ENCODE peak calls at places on chromosomes 13 and 19, in four cellular contexts. One of them, this sample, is unnamed.

GRCh38 chr19:23509686-23510450 is 114.6 kb upstream of the ZNF91 start:
- DNase-seq in endothelial cell of umbilical vein: no peak
- DNase-seq in fibroblast of lung: no peak
- DNase-seq in MCF 10A: peak; percentile 27
- DNase-seq in this sample: no peak

GRCh38 chr13:95474992-95475391 is 77.5 kb upstream of the CLDN10 start:
- DNase-seq in fibroblast of lung: no peak
- DNase-seq in MCF 10A: no peak
- DNase-seq in endothelial cell of umbilical vein: no peak
- DNase-seq in this sample: peak; percentile 9

GRCh38 chr13:66237411-66238062 is 992.6 kb downstream of the PCDH9 start:
- DNase-seq in MCF 10A: no peak
- DNase-seq in endothelial cell of umbilical vein: no peak
- DNase-seq in fibroblast of lung: no peak
- DNase-seq in this sample: no peak

GRCh38 chr19:5225486-5226345 is 114.9 kb downstream of the PTPRS start:
- DNase-seq in fibroblast of lung: no peak
- DNase-seq in endothelial cell of umbilical vein: no peak
- DNase-seq in MCF 10A: no peak
- DNase-seq in this sample: peak; percentile 54

GRCh38 chr19:38907227-38907626 is 4.8 kb downstream of the CCER2 start:
- DNase-seq in fibroblast of lung: no peak
- DNase-seq in endothelial cell of umbilical vein: no peak
- DNase-seq in MCF 10A: no peak
- DNase-seq in this sample: no peak

GRCh38 chr13:76982051-76982450 is 9.8 kb upstream of the CLN5 start:
- DNase-seq in fibroblast of lung: no peak
- DNase-seq in endothelial cell of umbilical vein: no peak
- DNase-seq in MCF 10A: no peak
- DNase-seq in this sample: no peak

GRCh38 chr19:48633148-48634035 is 3.8 kb downstream of the DBP start:
- DNase-seq in MCF 10A: no peak
- DNase-seq in fibroblast of lung: no peak
- DNase-seq in endothelial cell of umbilical vein: no peak
- DNase-seq in this sample: no peak

GRCh38 chr13:65913173-65913572 is 1317.0 kb downstream of the PCDH9 start:
- DNase-seq in endothelial cell of umbilical vein: peak; percentile 94
- DNase-seq in MCF 10A: peak; percentile 75
- DNase-seq in fibroblast of lung: peak; percentile 88
- DNase-seq in this sample: no peak

GRCh38 chr13:69948016-69948415 is 159.6 kb upstream of the ATXN8OS start:
- DNase-seq in fibroblast of lung: no peak
- DNase-seq in MCF 10A: no peak
- DNase-seq in endothelial cell of umbilical vein: peak; percentile 78
- DNase-seq in this sample: no peak

GRCh38 chr19:22427587-22428298 is 5.6 kb upstream of the ZNF98 start:
- DNase-seq in fibroblast of lung: no peak
- DNase-seq in MCF 10A: no peak
- DNase-seq in endothelial cell of umbilical vein: no peak
- DNase-seq in this sample: no peak

GRCh38 chr13:34867590-34867989 is 74.5 kb upstream of the NBEA start:
- DNase-seq in endothelial cell of umbilical vein: no peak
- DNase-seq in MCF 10A: peak; percentile 8
- DNase-seq in fibroblast of lung: peak; percentile 15
- DNase-seq in this sample: no peak

GRCh38 chr13:102774210-102774560 is 599 bp upstream of the TEX30 start:
- DNase-seq in fibroblast of lung: no peak
- DNase-seq in endothelial cell of umbilical vein: no peak
- DNase-seq in MCF 10A: no peak
- DNase-seq in this sample: no peak

GRCh38 chr13:76222511-76222910 is 586.4 kb downstream of the LMO7 start:
- DNase-seq in fibroblast of lung: peak; percentile 25
- DNase-seq in MCF 10A: no peak
- DNase-seq in endothelial cell of umbilical vein: no peak
- DNase-seq in this sample: no peak

GRCh38 chr19:912181-913079 is 589 bp downstream of the R3HDM4 start:
- DNase-seq in fibroblast of lung: no peak
- DNase-seq in endothelial cell of umbilical vein: no peak
- DNase-seq in MCF 10A: peak; percentile 45
- DNase-seq in this sample: no peak

GRCh38 chr13:110887242-110887954 is 27.5 kb downstream of the ANKRD10 start:
- DNase-seq in fibroblast of lung: no peak
- DNase-seq in endothelial cell of umbilical vein: no peak
- DNase-seq in MCF 10A: no peak
- DNase-seq in this sample: no peak

GRCh38 chr13:73168993-73169401 is 110.2 kb downstream of the KLF5 start:
- DNase-seq in fibroblast of lung: no peak
- DNase-seq in endothelial cell of umbilical vein: no peak
- DNase-seq in MCF 10A: peak; percentile 18
- DNase-seq in this sample: no peak

DNA sequence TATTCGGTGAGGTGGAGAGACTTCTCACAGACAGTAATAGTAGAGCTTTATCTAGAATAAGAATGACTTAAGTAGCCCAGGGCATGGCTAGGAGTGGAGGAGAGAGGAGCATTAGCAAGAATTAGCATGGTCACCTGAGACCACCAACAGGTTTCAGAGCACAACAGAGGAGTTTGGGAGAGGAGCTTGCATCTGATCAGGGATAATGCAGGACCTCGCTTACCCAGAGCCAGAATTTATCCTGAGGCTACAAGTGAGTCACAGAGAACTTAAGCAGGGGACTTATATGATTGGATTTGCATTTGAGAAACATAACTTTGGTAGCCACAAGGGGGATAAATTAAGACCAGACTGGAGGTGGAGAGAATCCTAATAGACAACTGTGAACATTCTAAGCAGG is 102.1 kb upstream of the FNDC3A start:
- DNase-seq in endothelial cell of umbilical vein: no peak
- DNase-seq in fibroblast of lung: peak; percentile 28
- DNase-seq in MCF 10A: peak; percentile 62
- DNase-seq in this sample: no peak
- TF ChIP-seq CTCF in endothelial cell of umbilical vein: no peak
- TF ChIP-seq CTCF in fibroblast of lung: no peak
- TF ChIP-seq CTCF in MCF 10A: no peak
- TF ChIP-seq CTCF in this sample: no peak

GRCh38 chr19:41341669-41342490 is 11.8 kb downstream of the TGFB1 start:
- DNase-seq in endothelial cell of umbilical vein: no peak
- DNase-seq in MCF 10A: no peak
- DNase-seq in fibroblast of lung: no peak
- DNase-seq in this sample: no peak
- TF ChIP-seq CTCF in endothelial cell of umbilical vein: no peak
- TF ChIP-seq CTCF in MCF 10A: no peak
- TF ChIP-seq CTCF in fibroblast of lung: no peak
- TF ChIP-seq CTCF in this sample: no peak

GRCh38 chr13:24232474-24232873 is 72.0 kb downstream of the SPATA13 start:
- DNase-seq in fibroblast of lung: no peak
- DNase-seq in endothelial cell of umbilical vein: no peak
- DNase-seq in MCF 10A: no peak
- DNase-seq in this sample: no peak
- TF ChIP-seq CTCF in fibroblast of lung: no peak
- TF ChIP-seq CTCF in endothelial cell of umbilical vein: no peak
- TF ChIP-seq CTCF in MCF 10A: no peak
- TF ChIP-seq CTCF in this sample: no peak

GRCh38 chr13:70964124-70964523 is 855.9 kb upstream of the KLHL1 start:
- DNase-seq in endothelial cell of umbilical vein: peak; percentile 20
- DNase-seq in MCF 10A: peak; percentile 28
- DNase-seq in fibroblast of lung: peak; percentile 17
- DNase-seq in this sample: no peak
- TF ChIP-seq CTCF in endothelial cell of umbilical vein: peak; percentile 22
- TF ChIP-seq CTCF in MCF 10A: no peak
- TF ChIP-seq CTCF in fibroblast of lung: peak; percentile 44
- TF ChIP-seq CTCF in this sample: peak; percentile 30

GRCh38 chr19:18487576-18488402 is 34.1 kb downstream of the ELL start:
- DNase-seq in MCF 10A: no peak
- DNase-seq in endothelial cell of umbilical vein: no peak
- DNase-seq in fibroblast of lung: no peak
- DNase-seq in this sample: no peak

GRCh38 chr19:18489627-18490184 is 32.2 kb downstream of the ELL start:
- DNase-seq in endothelial cell of umbilical vein: no peak
- DNase-seq in fibroblast of lung: no peak
- DNase-seq in MCF 10A: no peak
- DNase-seq in this sample: no peak

GRCh38 chr19:18490719-18491118 is 31.2 kb downstream of the ELL start:
- DNase-seq in fibroblast of lung: no peak
- DNase-seq in endothelial cell of umbilical vein: no peak
- DNase-seq in MCF 10A: no peak
- DNase-seq in this sample: no peak

GRCh38 chr19:18488403-18488723 is 33.5 kb downstream of the ELL start:
- DNase-seq in fibroblast of lung: no peak
- DNase-seq in endothelial cell of umbilical vein: no peak
- DNase-seq in MCF 10A: peak; percentile 22
- DNase-seq in this sample: no peak

DNA sequence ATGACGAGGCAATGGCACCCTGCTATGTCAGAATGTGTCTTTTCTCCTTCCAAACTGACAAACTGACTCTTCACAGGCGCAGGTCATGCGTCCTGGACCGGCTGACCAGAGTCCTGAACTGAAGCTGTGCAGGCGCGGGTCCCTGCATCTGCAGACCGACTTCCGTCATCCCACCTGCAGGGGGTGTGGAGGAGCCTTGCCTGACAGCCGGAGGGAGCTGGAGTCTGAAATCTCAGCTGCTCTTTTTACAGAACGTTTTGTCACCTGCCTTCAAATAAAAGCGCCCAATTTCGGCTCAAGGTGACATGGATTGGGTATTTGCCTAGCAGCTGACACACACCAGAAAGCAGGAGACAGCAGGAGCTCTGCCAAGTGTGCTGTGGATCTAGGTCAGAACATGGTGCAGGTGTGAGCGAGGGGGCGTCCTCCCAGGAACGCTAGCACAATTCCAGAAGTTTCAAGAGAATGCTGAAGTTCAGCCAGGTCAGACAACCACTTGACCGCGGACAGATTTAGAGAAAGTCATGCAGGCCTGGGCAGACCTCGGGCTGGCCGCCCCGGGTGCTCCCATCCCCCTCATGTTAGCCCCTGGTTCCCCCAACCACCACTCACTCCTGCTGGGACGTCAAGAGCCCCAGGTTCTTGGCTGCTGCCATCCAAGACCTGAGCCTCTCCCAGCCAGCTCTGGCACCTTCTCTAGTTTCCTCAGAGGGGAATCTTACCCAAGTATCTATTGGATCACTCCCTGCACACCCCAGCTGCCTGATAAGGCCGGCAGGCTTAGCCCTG is 32.8 kb downstream of the ELL start:
- DNase-seq in endothelial cell of umbilical vein: peak; percentile 26
- DNase-seq in fibroblast of lung: no peak
- DNase-seq in MCF 10A: peak; percentile 33
- DNase-seq in this sample: peak; percentile 70
- TF ChIP-seq CTCF in endothelial cell of umbilical vein: no peak
- TF ChIP-seq CTCF in fibroblast of lung: peak; percentile 27
- TF ChIP-seq CTCF in MCF 10A: no peak
- TF ChIP-seq CTCF in this sample: peak; percentile 49

DNA sequence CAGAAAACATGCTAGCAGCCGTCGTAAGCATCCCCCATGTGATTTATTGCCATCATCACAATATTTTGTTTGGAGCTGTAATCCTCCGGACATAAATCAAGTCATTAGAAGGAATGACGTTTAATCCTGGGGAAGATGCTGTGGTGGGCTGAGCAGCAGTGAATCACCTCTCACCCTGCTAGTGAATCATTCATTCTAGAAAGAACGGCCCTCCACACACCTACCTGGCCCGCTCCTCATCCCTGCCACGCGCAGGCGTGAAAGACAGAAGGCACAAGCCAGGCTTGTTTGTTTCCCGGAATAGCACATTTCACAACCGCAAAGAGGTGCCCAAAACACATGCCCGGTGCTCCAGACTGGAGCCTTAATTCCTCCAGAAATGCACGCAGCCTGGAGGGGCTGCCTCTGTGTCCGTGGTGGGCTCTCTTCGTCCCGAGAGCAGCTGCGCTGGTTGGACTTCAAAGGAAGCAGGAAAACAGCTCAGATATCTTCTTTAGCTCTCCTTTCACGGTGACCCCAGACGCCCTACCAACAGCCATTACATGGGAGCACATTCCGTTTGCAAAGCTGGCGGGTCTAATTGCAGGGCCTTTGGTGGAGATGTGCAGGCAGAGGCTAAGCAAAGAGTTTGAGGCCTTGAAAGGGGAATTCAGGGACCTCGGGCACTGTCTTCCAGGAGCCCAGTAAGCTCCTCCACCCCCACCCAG is 41.2 kb upstream of the KCTD15 start:
- DNase-seq in fibroblast of lung: no peak
- DNase-seq in endothelial cell of umbilical vein: no peak
- DNase-seq in MCF 10A: no peak
- DNase-seq in this sample: peak; percentile 39
- TF ChIP-seq CTCF in fibroblast of lung: no peak
- TF ChIP-seq CTCF in endothelial cell of umbilical vein: no peak
- TF ChIP-seq CTCF in MCF 10A: no peak
- TF ChIP-seq CTCF in this sample: no peak

DNA sequence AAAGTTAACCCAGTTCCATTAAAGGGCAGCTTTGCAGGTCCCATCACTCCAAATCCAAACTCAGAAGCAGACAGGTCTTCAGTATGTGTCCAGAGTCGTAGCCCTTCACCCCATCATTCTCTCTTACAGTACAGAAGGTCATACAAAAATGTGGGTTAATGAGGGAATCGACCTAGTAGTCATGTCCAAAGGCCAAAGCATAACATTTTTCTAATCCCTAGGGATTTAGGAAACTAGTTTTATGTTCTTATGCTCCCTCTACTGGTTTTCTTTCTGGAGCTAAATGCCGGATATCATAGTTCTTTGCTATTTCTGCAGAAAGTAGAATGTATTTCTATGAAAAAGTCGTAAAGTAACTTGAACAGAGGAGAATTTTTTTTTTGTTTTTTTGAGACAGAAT is 72.2 kb downstream of the DHRS12 start:
- DNase-seq in MCF 10A: peak; percentile 26
- DNase-seq in fibroblast of lung: peak; percentile 83
- DNase-seq in endothelial cell of umbilical vein: no peak
- DNase-seq in this sample: no peak
- TF ChIP-seq CTCF in MCF 10A: no peak
- TF ChIP-seq CTCF in fibroblast of lung: peak; percentile 61
- TF ChIP-seq CTCF in endothelial cell of umbilical vein: no peak
- TF ChIP-seq CTCF in this sample: no peak

GRCh38 chr19:10516064-10516385 is 1.2 kb downstream of the S1PR5 start:
- DNase-seq in MCF 10A: no peak
- DNase-seq in endothelial cell of umbilical vein: no peak
- DNase-seq in fibroblast of lung: no peak
- DNase-seq in this sample: no peak

GRCh38 chr19:10517760-10518443 is 655 bp upstream of the S1PR5 start:
- DNase-seq in MCF 10A: no peak
- DNase-seq in fibroblast of lung: no peak
- DNase-seq in endothelial cell of umbilical vein: no peak
- DNase-seq in this sample: peak; percentile 69

GRCh38 chr19:10516671-10517286 is 468 bp downstream of the S1PR5 start:
- DNase-seq in fibroblast of lung: no peak
- DNase-seq in MCF 10A: no peak
- DNase-seq in endothelial cell of umbilical vein: no peak
- DNase-seq in this sample: no peak

GRCh38 chr19:10518444-10519361 is 1.5 kb upstream of the S1PR5 start:
- DNase-seq in fibroblast of lung: no peak
- DNase-seq in MCF 10A: no peak
- DNase-seq in endothelial cell of umbilical vein: no peak
- DNase-seq in this sample: peak; percentile 25

DNA sequence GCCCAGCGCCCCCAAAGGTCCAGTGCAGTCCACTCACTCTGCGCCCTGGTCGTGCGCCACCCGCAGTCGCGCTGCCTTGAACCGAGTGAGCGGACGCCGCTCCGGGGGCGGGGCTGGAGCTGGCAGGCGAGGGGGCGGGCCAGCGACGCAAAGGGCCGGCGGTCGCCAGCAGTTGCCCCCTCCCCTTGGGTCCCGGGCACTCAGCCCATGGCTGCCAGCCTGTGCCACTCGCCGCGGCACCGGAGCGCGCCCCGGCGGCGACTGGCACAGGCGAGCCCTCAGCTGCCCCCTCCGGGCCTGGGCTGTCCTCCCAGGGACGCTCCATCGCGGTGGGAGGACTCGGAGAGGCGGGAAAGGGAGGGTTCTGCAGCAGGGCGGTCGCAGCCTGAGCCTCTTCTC is at the start of gene S1PR5:
- DNase-seq in endothelial cell of umbilical vein: no peak
- DNase-seq in MCF 10A: no peak
- DNase-seq in fibroblast of lung: no peak
- DNase-seq in this sample: peak; percentile 73
- TF ChIP-seq CTCF in endothelial cell of umbilical vein: no peak
- TF ChIP-seq CTCF in MCF 10A: no peak
- TF ChIP-seq CTCF in fibroblast of lung: no peak
- TF ChIP-seq CTCF in this sample: no peak